ENCODE peak calls at places on chromosomes 4 and X, in six cellular contexts. X is cardiac muscle cell; B is NCI-H1092 treated with DMSO at 0.1 percent for 48 hours; N is stimulated activated CD4-positive, alpha-beta T cell treated with anti-CD3 and anti-CD28 coated beads, TNF-alpha, amount 100 ng/mL, for 1 hour; M is GM03348; F is AG10803. C is an unnamed sample.

GRCh38 chrX:8647176-8647575 is 84.8 kb downstream of the ANOS1 start:
- DNase-seq in X (no peak), B (no peak), N (no peak), M (no peak), F (no peak), C (no peak)

GRCh38 chr4:142467086-142467485 is 379.0 kb downstream of the INPP4B start:
- DNase-seq in X (no peak), B (no peak), N (no peak), M (no peak), F (no peak), C (no peak)

GRCh38 chr4:88005086-88005485 is 2.3 kb upstream of the PKD2 start:
- DNase-seq in X (no peak), B (no peak), N (no peak), M (peak), F (peak), C (no peak)

GRCh38 chr4:72326692-72327632 is 242.1 kb downstream of the ADAMTS3 start:
- DNase-seq in X (peak), B (peak), N (no peak), M (peak), F (peak), C (no peak)

GRCh38 chr4:147924604-147925412 is 192.9 kb downstream of the ARHGAP10 start:
- DNase-seq in X (peak), B (no peak), N (no peak), M (peak), F (peak), C (no peak)

GRCh38 chr4:141899541-141899940 is 263.2 kb downstream of the IL15 start:
- DNase-seq in X (no peak), B (no peak), N (no peak), M (peak), F (peak), C (no peak)

GRCh38 chr4:86626066-86626465 is 32.0 kb downstream of the PTPN13 start:
- DNase-seq in X (peak), B (no peak), N (no peak), M (no peak), F (no peak), C (no peak)

GRCh38 chrX:41027388-41027787 is 57.9 kb upstream of the USP9X start:
- DNase-seq in X (peak), B (no peak), N (no peak), M (peak), F (peak), C (no peak)

GRCh38 chr4:16377887-16378286 is 151.6 kb upstream of the TAPT1 start:
- DNase-seq in X (no peak), B (no peak), N (no peak), M (no peak), F (no peak), C (no peak)

GRCh38 chrX:18828832-18829404 is 121.5 kb downstream of the PPEF1 start:
- DNase-seq in X (no peak), B (no peak), N (no peak), M (no peak), F (no peak), C (no peak)

GRCh38 chrX:131136776-131137175 is 78.6 kb downstream of the ARHGAP36 start:
- DNase-seq in X (no peak), B (no peak), N (no peak), M (no peak), F (no peak), C (no peak)

GRCh38 chr4:127888559-127888958 is 7.9 kb downstream of the PLK4 start:
- DNase-seq in X (no peak), B (peak), N (no peak), M (no peak), F (no peak), C (no peak)

GRCh38 chr4:39526283-39526682 is 956 bp downstream of the UGDH start:
- DNase-seq in X (peak), B (no peak), N (no peak), M (no peak), F (no peak), C (no peak)

GRCh38 chr4:1207157-1207470 is 34.7 kb upstream of the SPON2 start:
- DNase-seq in X (no peak), B (no peak), N (no peak), M (no peak), F (no peak), C (no peak)

GRCh38 chrX:134658421-134658896 is at the start of gene PLAC1:
- DNase-seq in X (no peak), B (peak), N (no peak), M (no peak), F (no peak), C (no peak)

GRCh38 chr4:65670331-65671031 is at the start of gene EPHA5:
- DNase-seq in X (peak), B (peak), N (no peak), M (peak), F (peak), C (no peak)

GRCh38 chr4:104382961-104383360 is 111.7 kb downstream of the CXXC4 start:
- DNase-seq in X (no peak), B (no peak), N (no peak), M (no peak), F (no peak), C (no peak)

GRCh38 chrX:133412665-133413064 is 2.6 kb downstream of the GPC4 start:
- DNase-seq in X (no peak), B (no peak), N (no peak), M (no peak), F (no peak), C (no peak)

GRCh38 chr4:143768007-143768591 is 67.6 kb upstream of the FREM3 start:
- DNase-seq in X (no peak), B (no peak), N (no peak), M (peak), F (peak), C (no peak)